ENCODE peak calls at places on chromosomes 11 and 22, in four cellular contexts. L is WTC11, S is H1, D is K562. A is an unnamed sample.

GRCh38 chr22:49235463-49236300 is 592.0 kb downstream of the BRD1 start:
- DNase-seq in L (no peak), S (no peak), D (no peak), A (no peak)

GRCh38 chr22:36823177-36823839 is 6.5 kb upstream of the PVALB start:
- DNase-seq in L (peak), S (no peak), D (no peak), A (no peak)

GRCh38 chr22:30186048-30186447 is 60.5 kb downstream of the LIF start:
- DNase-seq in L (no peak), S (no peak), D (no peak), A (no peak)

GRCh38 chr11:9219572-9219971 is 45.6 kb downstream of the DENND5A start:
- DNase-seq in L (no peak), S (no peak), D (no peak), A (no peak)

GRCh38 chr11:88157401-88157800 is 17.8 kb downstream of the RAB38 start:
- DNase-seq in L (no peak), S (no peak), D (no peak), A (no peak)

GRCh38 chr11:13928566-13929251 is 33.8 kb upstream of the SPON1 start:
- DNase-seq in L (no peak), S (no peak), D (peak), A (no peak)

GRCh38 chr11:35641206-35641885 is 21.2 kb upstream of the TRIM44 start:
- DNase-seq in L (no peak), S (no peak), D (no peak), A (no peak)

GRCh38 chr11:34458566-34458965 is 19.8 kb downstream of the CAT start:
- DNase-seq in L (no peak), S (peak), D (no peak), A (no peak)

GRCh38 chr11:12149672-12150225 is 39.4 kb downstream of the MICAL2 start:
- DNase-seq in L (no peak), S (no peak), D (peak), A (no peak)

GRCh38 chr22:28594076-28594783 is 85.4 kb downstream of the TTC28 start:
- DNase-seq in L (no peak), S (no peak), D (no peak), A (no peak)

GRCh38 chr22:49150801-49151221 is 676.9 kb downstream of the BRD1 start:
- DNase-seq in L (no peak), S (no peak), D (no peak), A (peak)

GRCh38 chr22:37465721-37466120 is 20.5 kb downstream of the MFNG start:
- DNase-seq in L (no peak), S (no peak), D (no peak), A (no peak)

GRCh38 chr11:64848779-64849599 is 4.5 kb upstream of the CDC42BPG start:
- DNase-seq in L (peak), S (no peak), D (no peak), A (no peak)

GRCh38 chr22:36029406-36029755 is 757 bp upstream of the RBFOX2 start:
- DNase-seq in L (no peak), S (no peak), D (no peak), A (no peak)

GRCh38 chr22:24421428-24421931 is 5.9 kb upstream of the ADORA2A start:
- DNase-seq in L (peak), S (peak), D (peak), A (peak)

DNA sequence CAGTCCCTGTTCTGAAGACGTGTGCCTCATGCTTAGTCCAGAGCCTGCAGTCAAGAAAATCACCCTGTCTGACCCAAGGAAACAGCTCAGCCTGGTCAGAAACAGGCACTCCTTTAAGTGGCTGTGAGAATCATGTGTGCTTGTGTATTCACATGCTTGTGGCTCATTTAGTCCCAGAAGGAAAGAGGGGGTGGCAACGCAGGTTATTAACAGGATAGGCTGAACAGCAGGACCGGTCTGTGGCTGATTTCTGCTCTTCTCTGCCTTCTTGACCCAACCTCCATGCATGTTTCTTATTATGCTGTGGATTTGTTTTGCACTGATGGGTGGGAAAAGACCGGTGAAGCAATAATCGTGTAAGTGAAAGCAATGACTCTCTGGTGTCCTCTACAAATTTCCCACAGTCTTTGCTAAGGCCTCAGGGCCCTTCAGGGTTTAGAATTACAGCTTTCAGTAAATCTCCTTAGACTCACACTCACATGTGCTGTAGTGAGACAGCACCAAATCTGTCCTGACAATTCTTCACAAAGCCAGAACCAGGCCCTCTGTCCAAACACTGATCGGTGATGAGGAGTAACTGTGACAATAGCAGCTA is 288.1 kb downstream of the ETS1 start:
- DNase-seq in L (no peak), S (no peak), D (no peak), A (no peak)
- TF ChIP-seq TEAD4 in L (no peak), S (no peak), D (no peak), A (no peak)

GRCh38 chr11:114912826-114913225 is 234.5 kb downstream of the NXPE2 start:
- DNase-seq in L (no peak), S (no peak), D (no peak), A (no peak)
- TF ChIP-seq MAX in L (no peak), S (no peak), D (no peak), A (no peak)

GRCh38 chr11:69854719-69855118 is 35.5 kb upstream of the FGF3 start:
- DNase-seq in L (no peak), S (no peak), D (no peak), A (no peak)
- TF ChIP-seq TEAD4 in L (no peak), S (no peak), D (no peak), A (no peak)

GRCh38 chr11:19307498-19307897 is 66.8 kb upstream of the E2F8 start:
- DNase-seq in L (no peak), S (no peak), D (no peak), A (no peak)

GRCh38 chr11:19311306-19312030 is 70.7 kb upstream of the E2F8 start:
- DNase-seq in L (peak), S (no peak), D (peak), A (peak)

GRCh38 chr11:19301336-19301735 is 60.6 kb upstream of the E2F8 start:
- DNase-seq in L (no peak), S (no peak), D (no peak), A (no peak)

DNA sequence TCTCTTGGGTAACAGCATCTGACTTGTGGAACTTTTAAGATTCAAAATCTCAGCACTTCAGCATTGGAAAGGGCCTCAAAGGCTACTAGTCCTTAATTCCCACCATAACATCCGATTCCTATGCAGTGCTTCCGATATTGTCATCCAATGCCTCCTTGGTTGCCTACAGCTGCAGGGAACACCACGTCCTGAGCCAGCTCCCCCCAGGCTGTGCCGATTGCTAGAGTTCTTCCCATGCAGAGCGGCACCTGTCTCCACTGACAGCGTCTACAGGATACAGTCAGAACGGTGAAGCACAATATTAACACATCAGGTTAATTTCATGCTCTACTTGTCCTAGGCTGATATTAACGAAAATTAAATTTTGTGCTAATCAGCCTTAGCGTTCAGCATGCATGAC is 65.8 kb upstream of the E2F8 start:
- DNase-seq in L (no peak), S (no peak), D (no peak), A (no peak)
- TF ChIP-seq MAX in L (no peak), S (no peak), D (no peak), A (no peak)

GRCh38 chr22:34877506-34877905 is 188.5 kb upstream of the ISX start:
- DNase-seq in L (no peak), S (no peak), D (no peak), A (no peak)
- TF ChIP-seq TEAD4 in L (no peak), S (no peak), D (no peak), A (no peak)

GRCh38 chr11:102467080-102467708 is 14.6 kb upstream of the TMEM123 start:
- DNase-seq in L (no peak), S (no peak), D (no peak), A (no peak)

GRCh38 chr11:102468636-102469195 is 16.2 kb upstream of the TMEM123 start:
- DNase-seq in L (no peak), S (no peak), D (no peak), A (no peak)

GRCh38 chr11:102470257-102470656 is 17.7 kb upstream of the TMEM123 start:
- DNase-seq in L (no peak), S (no peak), D (no peak), A (no peak)

GRCh38 chr11:102467853-102468580 is 15.5 kb upstream of the TMEM123 start:
- DNase-seq in L (no peak), S (no peak), D (no peak), A (no peak)

DNA sequence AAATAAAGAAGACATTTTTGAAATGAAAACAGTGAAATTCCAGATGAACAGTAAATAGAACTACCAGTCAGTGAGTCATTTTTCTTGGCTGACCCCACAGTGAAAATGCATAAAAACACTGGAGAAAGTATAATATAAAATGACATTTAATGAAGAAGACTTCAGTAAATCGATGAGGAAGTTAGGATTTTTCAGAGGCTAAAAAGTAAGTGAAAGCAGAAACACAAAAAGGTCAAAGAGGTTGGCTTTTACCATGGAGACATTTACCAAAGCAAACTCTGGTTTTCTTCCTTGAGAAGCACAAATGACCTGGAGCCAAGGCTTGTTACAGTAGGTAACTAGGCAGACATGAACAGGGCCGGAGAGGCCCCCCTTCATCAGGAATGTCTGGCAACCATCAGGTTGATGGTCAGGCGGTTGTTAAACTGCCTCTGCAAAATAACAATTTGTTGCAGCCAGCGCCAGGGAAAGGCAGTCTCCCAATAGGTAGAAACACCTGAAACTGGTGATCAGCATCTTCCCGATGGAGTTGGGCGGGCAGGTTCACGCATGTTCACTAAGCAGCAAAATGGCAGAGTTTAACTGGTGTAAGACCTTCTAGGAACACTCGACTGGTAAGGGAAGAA is 16.7 kb upstream of the TMEM123 start:
- DNase-seq in L (no peak), S (no peak), D (no peak), A (no peak)
- TF ChIP-seq MAX in L (no peak), S (no peak), D (no peak), A (no peak)

GRCh38 chr11:112785104-112785503 is 176.1 kb upstream of the NCAM1 start:
- DNase-seq in L (no peak), S (no peak), D (no peak), A (no peak)

GRCh38 chr11:112785717-112786116 is 175.5 kb upstream of the NCAM1 start:
- DNase-seq in L (no peak), S (no peak), D (no peak), A (no peak)

GRCh38 chr11:112783945-112784322 is 177.3 kb upstream of the NCAM1 start:
- DNase-seq in L (no peak), S (no peak), D (no peak), A (no peak)

GRCh38 chr11:112786196-112786595 is 175.0 kb upstream of the NCAM1 start:
- DNase-seq in L (no peak), S (no peak), D (no peak), A (no peak)

DNA sequence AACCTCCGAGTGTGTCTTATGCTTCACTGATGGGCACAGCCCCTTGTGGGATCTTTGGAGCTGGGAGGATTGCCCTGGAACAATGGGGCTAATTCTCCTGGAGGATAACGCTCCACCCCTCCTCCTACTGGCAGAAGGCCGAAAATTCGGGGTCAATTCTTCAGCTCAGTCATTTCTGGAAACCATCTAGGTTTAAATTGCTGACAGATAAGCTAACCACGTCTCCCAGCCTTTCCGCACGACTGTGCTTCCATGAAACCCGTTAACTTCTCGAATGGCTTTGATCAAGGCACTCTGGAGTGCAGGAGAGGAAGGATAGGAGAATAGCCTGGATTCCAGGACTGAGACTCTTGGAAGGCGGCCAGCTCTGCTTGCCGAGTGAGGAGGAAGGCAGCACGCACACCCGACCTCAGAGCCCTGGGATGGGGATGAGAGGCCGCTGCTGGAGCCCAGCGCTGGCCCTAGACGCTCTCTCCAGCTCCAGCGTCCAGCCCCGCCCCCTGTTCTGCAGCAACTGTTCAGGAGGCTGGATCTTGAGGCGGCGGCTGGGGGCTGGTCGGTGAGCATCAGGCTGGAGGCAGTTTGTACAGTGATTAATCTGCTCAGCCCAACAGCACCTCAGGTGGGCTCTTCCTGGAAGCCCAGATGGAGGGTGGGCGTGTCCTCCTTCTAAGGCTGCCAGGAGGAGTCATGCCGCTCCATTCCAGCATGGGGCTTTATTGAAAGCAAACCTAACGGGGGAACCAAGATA is 176.7 kb upstream of the NCAM1 start:
- DNase-seq in L (no peak), S (no peak), D (no peak), A (peak)
- TF ChIP-seq TEAD4 in L (no peak), S (no peak), D (no peak), A (peak)

GRCh38 chr22:33518405-33518804 is 401.9 kb downstream of the LARGE1 start:
- DNase-seq in L (no peak), S (no peak), D (no peak), A (no peak)

GRCh38 chr22:33521879-33522665 is 398.2 kb downstream of the LARGE1 start:
- DNase-seq in L (no peak), S (no peak), D (no peak), A (no peak)

GRCh38 chr22:33520904-33521780 is 399.1 kb downstream of the LARGE1 start:
- DNase-seq in L (no peak), S (no peak), D (no peak), A (no peak)

GRCh38 chr22:33519140-33519973 is 400.9 kb downstream of the LARGE1 start:
- DNase-seq in L (peak), S (no peak), D (peak), A (peak)

GRCh38 chr22:33519974-33520903 is 400.0 kb downstream of the LARGE1 start:
- DNase-seq in L (no peak), S (no peak), D (no peak), A (no peak)
- TF ChIP-seq MAX in L (no peak), S (no peak), D (no peak), A (no peak)

GRCh38 chr11:61161190-61162091 is at the start of gene VPS37C:
- DNase-seq in L (peak), S (peak), D (peak), A (peak)

GRCh38 chr11:61157743-61158142 is 3.5 kb downstream of the VPS37C start:
- DNase-seq in L (no peak), S (no peak), D (no peak), A (no peak)

GRCh38 chr11:61158691-61159381 is 2.4 kb downstream of the VPS37C start:
- DNase-seq in L (no peak), S (no peak), D (no peak), A (no peak)

GRCh38 chr11:61162092-61162935 is 1.1 kb upstream of the VPS37C start:
- DNase-seq in L (no peak), S (no peak), D (peak), A (peak)

DNA sequence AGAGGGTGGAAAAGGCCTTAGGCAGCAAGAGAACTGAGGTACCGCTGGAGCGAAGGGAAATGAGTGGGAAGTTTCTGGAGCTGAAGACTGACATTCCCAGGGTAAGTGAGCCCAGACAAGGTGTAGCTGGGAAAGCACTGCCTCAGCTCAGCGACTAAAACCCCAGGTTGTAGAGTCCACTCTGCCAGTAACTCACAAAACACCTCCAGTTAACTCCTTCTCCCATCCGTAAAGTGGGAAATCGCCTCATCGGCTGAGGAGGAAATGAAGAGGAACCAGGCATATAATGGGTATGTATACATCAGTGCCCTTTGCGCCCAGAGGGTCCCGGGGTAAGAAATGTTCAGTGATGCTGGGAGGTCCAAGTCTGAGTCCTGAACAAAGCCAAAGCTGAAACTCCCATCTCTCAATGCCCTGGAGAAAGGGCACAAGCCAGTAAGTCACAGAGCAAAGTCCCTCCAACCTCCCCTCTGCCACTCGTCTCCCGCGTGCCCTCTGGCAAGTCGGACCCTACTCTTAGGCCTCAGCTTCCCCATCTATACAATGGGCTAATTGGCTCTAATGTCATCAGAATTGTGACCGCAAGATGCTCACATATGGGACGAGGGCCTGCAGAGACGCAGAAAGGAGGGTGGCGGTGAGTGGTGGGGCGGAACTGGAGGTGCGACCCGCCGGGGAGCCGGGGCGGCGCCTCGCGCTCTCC is 588 bp downstream of the VPS37C start:
- DNase-seq in L (no peak), S (no peak), D (no peak), A (no peak)
- TF ChIP-seq TEAD4 in L (no peak), S (no peak), D (no peak), A (no peak)

GRCh38 chr22:34004058-34004457 is 83.8 kb upstream of the LARGE1 start:
- DNase-seq in L (no peak), S (no peak), D (no peak), A (no peak)
- TF ChIP-seq MAX in L (no peak), S (no peak), D (no peak), A (no peak)